ENCODE peak calls at places on chromosomes 13 and 19, in eight cellular contexts. S, U, O, R, C, G, E and Z are unnamed samples.

GRCh38 chr13:111061338-111062045 is 53.6 kb upstream of the ARHGEF7 start:
- DNase-seq in R (no peak), C (no peak), O (no peak), G (no peak), U (no peak), S (no peak), E (no peak), Z (no peak)

GRCh38 chr19:33621811-33622504 is at the start of gene CHST8:
- DNase-seq in S (no peak), G (no peak), R (no peak), U (peak), C (no peak), E (no peak), O (no peak), Z (no peak)

GRCh38 chr19:49019242-49019932 is 2.5 kb upstream of the LHB start:
- DNase-seq in S (no peak), G (peak), E (peak), O (peak), U (peak), R (peak), C (no peak), Z (peak)

GRCh38 chr19:6470173-6470572 is 6.1 kb downstream of the CRB3 start:
- DNase-seq in G (no peak), E (no peak), U (no peak), R (no peak), C (no peak), S (no peak), O (no peak), Z (no peak)

GRCh38 chr13:28582225-28582891 is 76.6 kb upstream of the POMP start:
- DNase-seq in S (no peak), E (no peak), C (no peak), O (no peak), R (peak), U (peak), G (no peak), Z (no peak)

GRCh38 chr13:35014606-35015005 is 72.5 kb downstream of the NBEA start:
- DNase-seq in C (no peak), U (no peak), S (no peak), R (no peak), O (no peak), G (no peak), E (no peak), Z (no peak)

GRCh38 chr13:109971745-109972090 is 185.3 kb upstream of the IRS2 start:
- DNase-seq in C (no peak), U (no peak), G (no peak), S (no peak), E (no peak), O (no peak), R (no peak), Z (no peak)

GRCh38 chr19:3098141-3098514 is 4.0 kb downstream of the GNA11 start:
- DNase-seq in U (no peak), E (no peak), G (peak), R (no peak), C (no peak), O (no peak), S (no peak), Z (no peak)

GRCh38 chr19:34282611-34283519 is 28.5 kb downstream of the GARRE1 start:
- DNase-seq in R (no peak), S (no peak), O (no peak), U (no peak), E (no peak), G (no peak), C (no peak), Z (no peak)

GRCh38 chr13:34412817-34413365 is 529.2 kb upstream of the NBEA start:
- DNase-seq in R (no peak), O (no peak), S (no peak), G (no peak), E (no peak), U (no peak), C (peak), Z (no peak)

GRCh38 chr19:39277598-39277997 is 9.4 kb downstream of the IFNL2 start:
- DNase-seq in E (no peak), S (no peak), O (no peak), C (no peak), U (no peak), G (peak), R (no peak), Z (no peak)

GRCh38 chr19:5693195-5694166 is 3.4 kb downstream of the RPL36 start:
- DNase-seq in C (no peak), S (no peak), O (no peak), E (no peak), G (peak), U (no peak), R (no peak), Z (no peak)

GRCh38 chr19:3544742-3545668 is 6.0 kb downstream of the TEKTIP1 start:
- DNase-seq in S (no peak), R (peak), G (peak), E (peak), O (peak), U (peak), C (peak), Z (peak)

GRCh38 chr19:33953592-33953991 is 156.9 kb downstream of the KCTD15 start:
- DNase-seq in E (no peak), U (no peak), G (no peak), C (no peak), R (no peak), S (no peak), O (no peak), Z (no peak)

GRCh38 chr19:10683064-10683426 is 18.2 kb upstream of the QTRT1 start:
- DNase-seq in G (no peak), R (no peak), S (no peak), E (no peak), U (no peak), C (no peak), O (no peak), Z (no peak)

GRCh38 chr13:39892731-39893293 is 237.3 kb downstream of the COG6 start:
- DNase-seq in C (no peak), U (no peak), E (no peak), O (no peak), R (no peak), G (no peak), S (no peak), Z (no peak)

GRCh38 chr19:46173886-46174475 is 25.9 kb downstream of the IGFL2 start:
- DNase-seq in O (no peak), U (no peak), C (no peak), E (no peak), G (no peak), R (no peak), S (no peak), Z (no peak)

GRCh38 chr19:14088634-14089411 is 1.7 kb downstream of the SAMD1 start:
- DNase-seq in S (no peak), C (no peak), R (no peak), G (no peak), O (no peak), U (no peak), E (no peak), Z (no peak)

GRCh38 chr19:6947745-6948144 is 60.4 kb downstream of the ADGRE1 start:
- DNase-seq in G (no peak), R (no peak), C (peak), E (no peak), O (no peak), U (peak), S (peak), Z (no peak)